ENCODE peak calls at places on chromosomes 13 and 19, in four cellular contexts. U is ascending aorta, X is adipocyte, S is mammary epithelial cell. R is an unnamed sample.

GRCh38 chr13:53501387-53501786 is 472.8 kb downstream of the OLFM4 start:
- DNase-seq in U (no peak), X (no peak), S (no peak), R (no peak)

GRCh38 chr13:37621811-37622361 is 23.3 kb upstream of the POSTN start:
- DNase-seq in U (no peak), X (peak; percentile 78), S (no peak), R (peak; percentile 98)

GRCh38 chr13:102658678-102659077 is 36.2 kb downstream of the METTL21C start:
- DNase-seq in U (no peak), X (no peak), S (no peak), R (peak; percentile 13)

GRCh38 chr13:111060237-111060919 is 54.7 kb upstream of the ARHGEF7 start:
- DNase-seq in U (no peak), X (no peak), S (no peak), R (no peak)

GRCh38 chr13:36359301-36359950 is 13.2 kb upstream of the SPART start:
- DNase-seq in U (no peak), X (no peak), S (no peak), R (no peak)

GRCh38 chr19:4702764-4703163 is 20.9 kb downstream of the DPP9 start:
- DNase-seq in U (no peak), X (no peak), S (no peak), R (no peak)

GRCh38 chr19:49106648-49107135 is 7.5 kb upstream of the LIN7B start:
- DNase-seq in U (no peak), X (peak; percentile 70), S (peak; percentile 32), R (no peak)

GRCh38 chr19:17555929-17556813 is 722 bp downstream of the COLGALT1 start:
- DNase-seq in U (no peak), X (peak; percentile 63), S (peak; percentile 30), R (no peak)

GRCh38 chr19:14091885-14092462 is 1.4 kb upstream of the SAMD1 start:
- DNase-seq in U (no peak), X (no peak), S (no peak), R (no peak)

GRCh38 chr13:113125506-113126264 is 3.1 kb downstream of the F10 start:
- DNase-seq in U (no peak), X (no peak), S (no peak), R (no peak)

GRCh38 chr13:35887028-35887666 is 244.0 kb downstream of the DCLK1 start:
- DNase-seq in U (no peak), X (no peak), S (no peak), R (no peak)

GRCh38 chr13:111911754-111912452 is 155.0 kb upstream of the SOX1 start:
- DNase-seq in U (no peak), X (no peak), S (no peak), R (no peak)

GRCh38 chr19:55408320-55408836 is 790 bp upstream of the UBE2S start:
- DNase-seq in U (no peak), X (no peak), S (no peak), R (no peak)

GRCh38 chr19:21328402-21328801 is 808 bp downstream of the ZNF708 start:
- DNase-seq in U (no peak), X (peak; percentile 31), S (no peak), R (no peak)

GRCh38 chr19:30319411-30319810 is 52.8 kb upstream of the ZNF536 start:
- DNase-seq in U (no peak), X (no peak), S (no peak), R (no peak)

GRCh38 chr13:52348081-52348480 is 57.9 kb downstream of the THSD1 start:
- DNase-seq in U (no peak), X (peak; percentile 79), S (peak; percentile 79), R (peak; percentile 87)

GRCh38 chr13:110265341-110265681 is 41.6 kb downstream of the COL4A1 start:
- DNase-seq in U (no peak), X (no peak), S (no peak), R (no peak)

GRCh38 chr19:45446944-45447343 is 20.9 kb upstream of the FOSB start:
- DNase-seq in U (no peak), X (no peak), S (peak; percentile 96), R (no peak)

GRCh38 chr19:16851031-16851712 is 22.0 kb downstream of the SIN3B start:
- DNase-seq in U (no peak), X (peak; percentile 3), S (no peak), R (no peak)

GRCh38 chr13:61255035-61255796 is 160.4 kb downstream of the PCDH20 start:
- DNase-seq in U (no peak), X (peak; percentile 15), S (no peak), R (no peak)

GRCh38 chr13:25738342-25738771 is 313.5 kb downstream of the SHISA2 start:
- DNase-seq in U (no peak), X (peak; percentile 54), S (peak; percentile 21), R (peak; percentile 38)

DNA sequence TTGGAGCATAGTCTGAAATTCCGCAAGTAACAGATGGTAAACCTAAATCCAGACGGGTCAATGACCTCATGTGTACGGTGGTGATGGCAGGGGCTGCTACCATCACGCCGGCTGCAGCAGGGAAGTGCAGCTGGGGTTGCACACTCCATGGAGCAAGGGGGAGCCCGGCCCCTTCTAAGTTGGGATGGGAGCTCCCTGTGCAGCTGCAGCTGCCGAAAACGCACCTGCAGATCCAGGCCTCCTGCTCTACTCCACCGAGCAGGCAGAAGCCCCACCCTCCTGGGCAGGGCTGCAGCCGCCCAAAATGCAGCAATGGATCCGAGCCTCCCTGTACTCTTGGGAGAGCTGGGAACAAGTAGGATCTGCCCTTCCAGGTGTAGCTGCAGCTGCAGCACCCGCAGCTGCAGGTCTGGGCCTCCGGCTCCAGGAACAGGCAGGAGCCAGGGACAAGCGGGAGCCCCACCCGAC is 25.5 kb downstream of the KBTBD6 start:
- DNase-seq in U (no peak), X (no peak), S (no peak), R (no peak)
- H3K4me3 ChIP-seq in U (no peak overlapping the region), X (no peak overlapping the region), S (no peak overlapping the region), R (no peak overlapping the region)

GRCh38 chr13:74136089-74136658 is 2.0 kb upstream of the KLF12 start:
- DNase-seq in U (no peak), X (peak; percentile 70), S (peak; percentile 67), R (no peak)

GRCh38 chr13:74134226-74134776 is at the start of gene KLF12:
- DNase-seq in U (peak; percentile 61), X (peak; percentile 97), S (peak; percentile 88), R (peak; percentile 94)

GRCh38 chr13:74133657-74134201 is 475 bp downstream of the KLF12 start:
- DNase-seq in U (peak; percentile 68), X (peak; percentile 96), S (peak; percentile 72), R (peak; percentile 95)

GRCh38 chr13:74135306-74136088 is 1.3 kb upstream of the KLF12 start:
- DNase-seq in U (no peak), X (peak; percentile 87), S (peak; percentile 84), R (peak; percentile 62)

DNA sequence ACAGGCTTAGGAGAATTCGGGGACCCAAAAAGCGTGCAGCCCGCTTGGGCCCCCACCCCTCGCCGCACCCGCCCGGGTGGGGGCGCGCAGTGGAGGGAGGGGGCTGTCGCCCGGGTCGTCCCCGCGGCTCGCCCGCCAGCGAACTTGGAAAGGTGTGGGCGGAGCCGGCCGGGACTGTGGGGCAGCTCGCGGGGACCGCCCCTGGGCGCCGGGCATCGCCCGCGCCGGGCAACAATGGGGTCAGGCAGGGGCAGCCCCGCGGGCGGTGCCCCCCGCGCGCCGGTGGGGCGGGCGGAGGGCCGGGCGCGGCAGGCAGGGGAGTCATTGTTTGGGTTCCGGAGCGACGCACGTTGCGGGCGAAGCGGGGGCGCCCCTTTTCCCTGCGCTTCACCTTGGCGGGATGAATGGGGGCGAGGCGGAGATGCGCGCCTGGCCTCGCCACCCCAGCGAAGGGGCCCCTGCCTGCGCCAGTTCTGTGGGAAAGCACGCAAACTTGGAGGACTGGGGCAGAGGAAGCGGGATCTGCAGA is 637 bp upstream of the KLF12 start:
- DNase-seq in U (no peak), X (peak; percentile 74), S (no peak), R (no peak)
- H3K4me3 ChIP-seq in U (peak overlapping the region; percentile 97), X (peak overlapping the region; percentile 96), S (peak overlapping the region; percentile 87), R (peak overlapping the region; percentile 78)

DNA sequence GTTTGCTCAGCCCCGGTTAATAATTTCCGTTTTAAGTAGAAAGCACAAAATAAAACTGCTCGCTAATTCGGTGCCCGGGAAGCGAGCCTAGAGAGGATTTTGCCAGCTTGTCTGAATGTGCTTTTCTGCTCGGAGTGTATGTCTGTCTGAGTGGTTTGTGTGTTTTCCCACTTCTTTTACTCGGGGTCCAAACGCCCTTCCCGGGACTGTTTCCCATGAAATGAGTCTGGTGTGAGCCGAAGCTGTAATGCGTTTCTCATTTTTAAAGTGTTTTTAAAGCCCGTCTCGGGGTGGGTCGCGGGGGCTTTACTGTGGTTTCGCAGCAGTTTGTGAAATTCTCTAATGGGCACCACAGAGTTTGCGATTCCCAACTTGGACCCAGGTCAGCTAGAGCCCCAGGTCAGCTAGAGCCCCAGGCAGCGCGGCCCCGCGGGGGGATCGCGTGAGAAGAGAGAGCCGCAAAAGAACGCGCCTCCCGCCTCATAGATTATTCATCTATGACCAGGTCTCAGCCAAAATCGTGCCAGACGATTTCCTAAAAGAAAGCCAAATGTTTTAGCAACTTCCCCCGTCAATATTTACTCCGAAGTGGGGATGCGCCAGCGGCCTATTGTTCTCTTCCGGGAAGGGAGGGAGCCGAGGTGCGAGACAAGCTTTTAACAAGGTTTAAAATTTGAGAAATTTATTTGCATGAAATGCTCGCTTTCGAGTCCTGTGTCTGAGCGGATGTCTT is 2.0 kb downstream of the ZIC2 start:
- DNase-seq in U (no peak), X (no peak), S (no peak), R (no peak)
- H3K4me3 ChIP-seq in U (no peak overlapping the region), X (no peak overlapping the region), S (no peak overlapping the region), R (no peak overlapping the region)

GRCh38 chr13:27148900-27149299 is 22.7 kb downstream of the USP12 start:
- DNase-seq in U (no peak), X (no peak), S (no peak), R (no peak)
- H3K4me3 ChIP-seq in U (no peak overlapping the region), X (no peak overlapping the region), S (no peak overlapping the region), R (no peak overlapping the region)

GRCh38 chr19:7595466-7596133 is at the start of gene CAMSAP3:
- DNase-seq in U (no peak), X (peak; percentile 34), S (peak; percentile 38), R (no peak)
- H3K4me3 ChIP-seq in U (peak within 1 kb of the TSS; percentile 43), X (no peak within 1 kb of the TSS), S (peak within 1 kb of the TSS; percentile 61), R (peak within 1 kb of the TSS; percentile 27)

GRCh38 chr19:50725218-50725931 is 2.2 kb downstream of the CLEC11A start:
- DNase-seq in U (no peak), X (no peak), S (no peak), R (no peak)

GRCh38 chr19:50723069-50723468 is at the start of gene CLEC11A:
- DNase-seq in U (no peak), X (peak; percentile 71), S (no peak), R (peak; percentile 38)

GRCh38 chr19:50724522-50725217 is 1.5 kb downstream of the CLEC11A start:
- DNase-seq in U (peak; percentile 85), X (peak; percentile 100), S (peak; percentile 99), R (peak; percentile 97)

GRCh38 chr19:50722248-50723013 is 733 bp upstream of the CLEC11A start:
- DNase-seq in U (no peak), X (no peak), S (no peak), R (no peak)

DNA sequence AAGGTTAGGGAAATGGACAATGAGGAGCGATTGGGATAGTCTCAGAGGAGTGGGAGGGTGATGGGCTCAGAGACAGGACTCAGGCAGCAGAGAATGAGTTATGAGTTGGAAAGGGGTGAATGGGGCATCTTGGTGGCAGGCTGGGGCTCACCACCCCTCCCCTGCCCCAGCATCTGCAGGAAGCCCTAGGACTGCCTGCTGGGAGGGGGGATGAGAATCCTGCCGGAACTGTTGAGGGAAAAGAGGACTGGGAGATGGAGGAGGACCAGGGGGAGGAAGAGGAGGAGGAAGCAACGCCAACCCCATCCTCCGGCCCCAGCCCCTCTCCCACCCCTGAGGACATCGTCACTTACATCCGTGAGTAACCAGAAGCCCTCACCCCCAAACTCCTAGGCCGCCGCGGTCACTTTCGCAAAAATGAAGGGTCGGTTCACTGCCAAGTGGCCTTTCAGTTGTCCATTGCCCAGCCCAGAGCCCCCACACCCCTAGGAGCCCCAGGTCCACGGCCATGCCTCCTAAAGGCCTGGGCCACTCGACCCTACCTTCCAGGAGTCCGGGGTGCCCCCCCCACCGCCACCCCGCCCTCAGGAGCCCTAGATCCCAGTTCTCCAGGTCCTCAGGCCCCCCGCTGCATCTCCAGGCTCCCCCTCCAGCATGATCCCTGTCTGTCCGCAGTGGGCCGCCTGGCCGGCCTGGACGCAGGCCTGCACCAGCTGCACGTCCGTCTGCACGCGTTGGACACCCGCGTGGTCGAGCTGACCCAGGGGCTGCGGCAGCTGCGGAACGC is 764 bp downstream of the CLEC11A start:
- DNase-seq in U (no peak), X (no peak), S (no peak), R (no peak)
- H3K4me3 ChIP-seq in U (peak overlapping the region; percentile 51), X (peak overlapping the region; percentile 86), S (peak overlapping the region; percentile 56), R (peak overlapping the region; percentile 73)